ENCODE peak calls at places on chromosomes 6 and 20, in five cellular contexts. T is hepatocyte, N is cardiac muscle cell, O is left ventricle myocardium inferior, R is psoas muscle. A is an unnamed sample.

GRCh38 chr6:76072562-76072961 is at the start of gene IMPG1:
- DNase-seq in T (no peak), N (no peak), O (no peak), R (no peak), A (no peak)

GRCh38 chr6:115914098-115914497 is 146.6 kb downstream of the FRK start:
- DNase-seq in T (no peak), N (peak; percentile 45), O (no peak), R (no peak), A (no peak)

GRCh38 chr6:112145080-112145573 is 57.7 kb downstream of the FAM229B start:
- DNase-seq in T (no peak), N (no peak), O (no peak), R (no peak), A (no peak)

GRCh38 chr20:25738198-25738597 is 41.5 kb upstream of the ZNF337 start:
- DNase-seq in T (no peak), N (no peak), O (no peak), R (no peak), A (no peak)

GRCh38 chr20:60754866-60755265 is 497.2 kb upstream of the CDH4 start:
- DNase-seq in T (no peak), N (no peak), O (no peak), R (no peak), A (no peak)

GRCh38 chr20:45781391-45781931 is 10.2 kb downstream of the WFDC3 start:
- DNase-seq in T (peak; percentile 53), N (peak; percentile 88), O (no peak), R (no peak), A (no peak)

GRCh38 chr6:128757961-128758360 is 125.0 kb upstream of the LAMA2 start:
- DNase-seq in T (no peak), N (no peak), O (no peak), R (no peak), A (no peak)

GRCh38 chr20:57869291-57869950 is 159.6 kb upstream of the PMEPA1 start:
- DNase-seq in T (no peak), N (no peak), O (no peak), R (no peak), A (no peak)

GRCh38 chr6:143536461-143536865 is 24.9 kb upstream of the FUCA2 start:
- DNase-seq in T (no peak), N (peak; percentile 46), O (peak; percentile 55), R (peak; percentile 57), A (peak; percentile 67)

GRCh38 chr20:34705383-34706021 is 1.4 kb downstream of the TP53INP2 start:
- DNase-seq in T (peak; percentile 70), N (peak; percentile 16), O (peak; percentile 41), R (no peak), A (peak; percentile 73)

GRCh38 chr20:50774515-50774914 is 20.3 kb upstream of the BCAS4 start:
- DNase-seq in T (no peak), N (no peak), O (no peak), R (no peak), A (no peak)

GRCh38 chr6:138307352-138307751 is 70.4 kb upstream of the SMIM28 start:
- DNase-seq in T (no peak), N (peak; percentile 62), O (peak; percentile 34), R (no peak), A (no peak)

GRCh38 chr6:75609639-75610590 is 8.2 kb downstream of the SENP6 start:
- DNase-seq in T (no peak), N (peak; percentile 25), O (no peak), R (no peak), A (no peak)

GRCh38 chr20:43017241-43018030 is 172.3 kb downstream of the PTPRT start:
- DNase-seq in T (no peak), N (no peak), O (no peak), R (no peak), A (no peak)

GRCh38 chr6:88843040-88843439 is 120.4 kb downstream of the RNGTT start:
- DNase-seq in T (no peak), N (peak; percentile 74), O (no peak), R (no peak), A (no peak)

GRCh38 chr6:159107451-159108260 is 61.5 kb upstream of the FNDC1 start:
- DNase-seq in T (no peak), N (no peak), O (no peak), R (peak; percentile 40), A (peak; percentile 77)

GRCh38 chr6:139540276-139540675 is 165.8 kb upstream of the CITED2 start:
- DNase-seq in T (no peak), N (peak; percentile 68), O (no peak), R (peak; percentile 67), A (no peak)

GRCh38 chr20:22428051-22428450 is 156.3 kb downstream of the FOXA2 start:
- DNase-seq in T (no peak), N (no peak), O (no peak), R (no peak), A (no peak)

GRCh38 chr20:4936851-4937412 is 64.4 kb downstream of the SLC23A2 start:
- DNase-seq in T (no peak), N (no peak), O (no peak), R (no peak), A (no peak)

GRCh38 chr6:131966443-131966842 is 15.3 kb upstream of the CCN2 start:
- DNase-seq in T (no peak), N (peak; percentile 65), O (no peak), R (no peak), A (no peak)
- H3K4me3 ChIP-seq in T (no peak overlapping the region), N (no peak overlapping the region), O (no peak overlapping the region), R (no peak overlapping the region), A (no peak overlapping the region)

DNA sequence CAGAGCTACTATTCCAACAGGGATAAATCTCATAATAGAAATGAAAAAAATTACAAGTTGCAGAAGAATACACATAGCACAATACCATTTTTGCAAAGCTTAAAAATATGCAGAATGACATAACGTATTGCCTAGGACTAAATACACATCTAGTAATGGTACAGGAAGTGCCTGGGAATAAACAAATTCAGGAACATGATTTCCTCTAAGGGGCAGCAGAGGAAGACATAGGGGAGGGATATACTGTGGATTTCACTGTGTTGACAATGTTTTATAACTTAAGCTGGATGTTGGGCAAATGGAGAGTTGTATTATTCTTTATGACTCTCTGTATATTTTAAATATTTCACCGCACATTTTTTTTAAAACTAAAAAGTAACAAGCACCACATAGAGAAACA is 5.5 kb upstream of the GLO1 start:
- DNase-seq in T (no peak), N (no peak), O (no peak), R (no peak), A (no peak)
- TF ChIP-seq CTCF in T (no peak), N (no peak), O (no peak), R (no peak), A (no peak)

GRCh38 chr6:165663283-165663735 is 268 bp upstream of the PDE10A start:
- DNase-seq in T (peak; percentile 47), N (peak; percentile 82), O (peak; percentile 75), R (no peak), A (no peak)
- H3K4me1 ChIP-seq in T (peaks cover 22% of the 10 kb centered on the region), N (peaks cover 7% of the 10 kb centered on the region), O (peaks cover 53% of the 10 kb centered on the region), R (peaks cover 12% of the 10 kb centered on the region), A (no peaks in the 10 kb centered on the region)

DNA sequence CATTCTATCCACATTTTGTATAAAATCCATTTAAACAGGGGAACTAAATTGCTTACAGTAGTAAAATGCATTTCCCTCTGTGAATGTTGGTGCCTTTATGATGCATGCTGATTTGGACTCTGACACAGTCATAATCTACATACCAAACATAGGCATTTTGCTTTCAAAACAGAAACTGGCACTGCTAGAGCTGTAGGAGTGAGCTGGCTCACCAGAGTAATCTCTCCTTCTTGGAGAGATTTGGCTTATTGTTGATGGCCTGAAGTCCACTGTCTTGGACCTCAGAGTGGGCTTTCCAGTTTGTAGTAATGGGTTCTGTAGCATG is 363.2 kb upstream of the FLRT3 start:
- DNase-seq in T (peak; percentile 41), N (no peak), O (no peak), R (no peak), A (peak; percentile 46)
- H3K4me3 ChIP-seq in T (no peak overlapping the region), N (no peak overlapping the region), O (no peak overlapping the region), R (no peak overlapping the region), A (no peak overlapping the region)

DNA sequence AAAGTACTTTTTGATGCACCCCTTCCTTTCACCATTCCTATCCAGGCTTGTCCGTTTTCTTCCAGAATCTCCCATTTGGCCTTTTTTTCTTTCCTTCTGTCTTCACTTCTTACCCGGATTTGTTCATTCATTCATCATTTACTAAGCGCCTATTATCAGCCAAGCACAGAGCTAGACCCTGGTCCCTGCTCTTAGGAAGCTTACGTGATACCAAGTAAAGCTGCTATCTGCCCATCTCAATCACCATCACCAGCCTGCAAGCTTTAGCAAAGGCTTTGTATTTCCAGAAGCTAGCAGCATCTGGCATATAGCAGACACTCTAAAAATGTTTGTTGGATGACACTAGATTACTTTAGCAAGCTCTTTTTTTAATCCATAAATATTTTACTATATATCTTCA is 4.8 kb downstream of the NDRG3 start:
- DNase-seq in T (no peak), N (no peak), O (no peak), R (no peak), A (no peak)
- TF ChIP-seq CTCF in T (no peak), N (no peak), O (no peak), R (no peak), A (no peak)

GRCh38 chr6:36600564-36601146 is 6.5 kb downstream of the SRSF3 start:
- DNase-seq in T (no peak), N (no peak), O (no peak), R (no peak), A (no peak)

GRCh38 chr6:36599791-36600209 is 5.6 kb downstream of the SRSF3 start:
- DNase-seq in T (peak; percentile 40), N (peak; percentile 65), O (no peak), R (peak; percentile 69), A (no peak)

GRCh38 chr6:36598326-36598725 is 4.2 kb downstream of the SRSF3 start:
- DNase-seq in T (no peak), N (no peak), O (no peak), R (no peak), A (no peak)

GRCh38 chr6:36597775-36598174 is 3.6 kb downstream of the SRSF3 start:
- DNase-seq in T (no peak), N (no peak), O (no peak), R (no peak), A (no peak)

GRCh38 chr6:36598739-36599318 is 4.7 kb downstream of the SRSF3 start:
- DNase-seq in T (no peak), N (no peak), O (no peak), R (no peak), A (no peak)
- H3K4me1 ChIP-seq in T (peaks cover 39% of the 10 kb centered on the region), N (peaks cover 33% of the 10 kb centered on the region), O (peaks cover 96% of the 10 kb centered on the region), R (peaks cover 66% of the 10 kb centered on the region), A (peaks cover 54% of the 10 kb centered on the region)

A was measured in mucosa of descending colon.